ENCODE peak calls at places on chromosomes 6 and 20, in seven cellular contexts. One of them, this sample, is unnamed.

GRCh38 chr20:46551508-46552280 is 1.2 kb upstream of the OCSTAMP start:
- DNase-seq in tibial artery: no peak
- DNase-seq in sigmoid colon: no peak
- DNase-seq in RWPE2: no peak
- DNase-seq in A549: no peak
- DNase-seq in heart left ventricle: no peak
- DNase-seq in HepG2: peak
- DNase-seq in this sample: no peak

GRCh38 chr20:31821427-31821826 is 2.3 kb downstream of the MYLK2 start:
- DNase-seq in tibial artery: peak
- DNase-seq in sigmoid colon: peak
- DNase-seq in RWPE2: peak
- DNase-seq in A549: no peak
- DNase-seq in heart left ventricle: peak
- DNase-seq in HepG2: no peak
- DNase-seq in this sample: no peak

GRCh38 chr6:88855521-88856152 is 107.8 kb downstream of the RNGTT start:
- DNase-seq in tibial artery: no peak
- DNase-seq in sigmoid colon: no peak
- DNase-seq in RWPE2: no peak
- DNase-seq in A549: peak
- DNase-seq in heart left ventricle: no peak
- DNase-seq in HepG2: no peak
- DNase-seq in this sample: no peak

GRCh38 chr6:24761193-24761835 is 13.4 kb upstream of the GMNN start:
- DNase-seq in tibial artery: no peak
- DNase-seq in sigmoid colon: no peak
- DNase-seq in RWPE2: no peak
- DNase-seq in A549: no peak
- DNase-seq in heart left ventricle: no peak
- DNase-seq in HepG2: no peak
- DNase-seq in this sample: peak

GRCh38 chr20:49323622-49324238 is 45.9 kb upstream of the ZNFX1 start:
- DNase-seq in tibial artery: no peak
- DNase-seq in sigmoid colon: no peak
- DNase-seq in RWPE2: no peak
- DNase-seq in A549: peak
- DNase-seq in heart left ventricle: no peak
- DNase-seq in HepG2: peak
- DNase-seq in this sample: no peak

GRCh38 chr6:158233214-158233795 is 65.2 kb downstream of the GTF2H5 start:
- DNase-seq in tibial artery: no peak
- DNase-seq in sigmoid colon: no peak
- DNase-seq in RWPE2: no peak
- DNase-seq in A549: no peak
- DNase-seq in heart left ventricle: no peak
- DNase-seq in HepG2: peak
- DNase-seq in this sample: no peak

GRCh38 chr6:98875375-98875774 is 41.0 kb downstream of the POU3F2 start:
- DNase-seq in tibial artery: no peak
- DNase-seq in sigmoid colon: no peak
- DNase-seq in RWPE2: no peak
- DNase-seq in A549: no peak
- DNase-seq in heart left ventricle: no peak
- DNase-seq in HepG2: no peak
- DNase-seq in this sample: no peak

GRCh38 chr20:36606171-36607116 is 865 bp downstream of the RAB5IF start:
- DNase-seq in tibial artery: no peak
- DNase-seq in sigmoid colon: no peak
- DNase-seq in RWPE2: no peak
- DNase-seq in A549: peak
- DNase-seq in heart left ventricle: no peak
- DNase-seq in HepG2: peak
- DNase-seq in this sample: no peak

GRCh38 chr6:16873698-16874097 is 112.4 kb upstream of the ATXN1 start:
- DNase-seq in tibial artery: no peak
- DNase-seq in sigmoid colon: no peak
- DNase-seq in RWPE2: no peak
- DNase-seq in A549: no peak
- DNase-seq in heart left ventricle: no peak
- DNase-seq in HepG2: no peak
- DNase-seq in this sample: no peak

GRCh38 chr6:56359201-56359899 is 112.0 kb upstream of the COL21A1 start:
- DNase-seq in tibial artery: peak
- DNase-seq in sigmoid colon: peak
- DNase-seq in RWPE2: no peak
- DNase-seq in A549: peak
- DNase-seq in heart left ventricle: peak
- DNase-seq in HepG2: peak
- DNase-seq in this sample: no peak

GRCh38 chr6:130671119-130672104 is 155.8 kb upstream of the SMLR1 start:
- DNase-seq in tibial artery: no peak
- DNase-seq in sigmoid colon: peak
- DNase-seq in RWPE2: no peak
- DNase-seq in A549: no peak
- DNase-seq in heart left ventricle: peak
- DNase-seq in HepG2: no peak
- DNase-seq in this sample: peak

GRCh38 chr20:24608926-24609667 is 139.7 kb downstream of the SYNDIG1 start:
- DNase-seq in tibial artery: no peak
- DNase-seq in sigmoid colon: no peak
- DNase-seq in RWPE2: no peak
- DNase-seq in A549: no peak
- DNase-seq in heart left ventricle: no peak
- DNase-seq in HepG2: no peak
- DNase-seq in this sample: no peak

GRCh38 chr20:34350095-34350494 is 13.0 kb upstream of the ITCH start:
- DNase-seq in tibial artery: no peak
- DNase-seq in sigmoid colon: no peak
- DNase-seq in RWPE2: no peak
- DNase-seq in A549: no peak
- DNase-seq in heart left ventricle: no peak
- DNase-seq in HepG2: no peak
- DNase-seq in this sample: no peak

GRCh38 chr20:10316582-10316981 is 98.0 kb downstream of the SNAP25 start:
- DNase-seq in tibial artery: no peak
- DNase-seq in sigmoid colon: no peak
- DNase-seq in RWPE2: no peak
- DNase-seq in A549: peak
- DNase-seq in heart left ventricle: no peak
- DNase-seq in HepG2: peak
- DNase-seq in this sample: no peak

GRCh38 chr6:158642097-158642601 is 2.4 kb downstream of the DYNLT1 start:
- DNase-seq in tibial artery: peak
- DNase-seq in sigmoid colon: peak
- DNase-seq in RWPE2: peak
- DNase-seq in A549: no peak
- DNase-seq in heart left ventricle: peak
- DNase-seq in HepG2: no peak
- DNase-seq in this sample: no peak

GRCh38 chr20:51447097-51447764 is 95.3 kb downstream of the NFATC2 start:
- DNase-seq in tibial artery: peak
- DNase-seq in sigmoid colon: peak
- DNase-seq in RWPE2: peak
- DNase-seq in A549: peak
- DNase-seq in heart left ventricle: peak
- DNase-seq in HepG2: peak
- DNase-seq in this sample: peak

GRCh38 chr20:48725589-48725991 is 102.2 kb downstream of the PREX1 start:
- DNase-seq in tibial artery: no peak
- DNase-seq in sigmoid colon: peak
- DNase-seq in RWPE2: no peak
- DNase-seq in A549: peak
- DNase-seq in heart left ventricle: no peak
- DNase-seq in HepG2: no peak
- DNase-seq in this sample: no peak

GRCh38 chr6:42450314-42451145 is 1.2 kb downstream of the TRERF1 start:
- DNase-seq in tibial artery: no peak
- DNase-seq in sigmoid colon: no peak
- DNase-seq in RWPE2: no peak
- DNase-seq in A549: no peak
- DNase-seq in heart left ventricle: no peak
- DNase-seq in HepG2: no peak
- DNase-seq in this sample: no peak

GRCh38 chr20:35523298-35523888 is 6.1 kb downstream of the C20orf173 start:
- DNase-seq in tibial artery: no peak
- DNase-seq in sigmoid colon: no peak
- DNase-seq in RWPE2: no peak
- DNase-seq in A549: peak
- DNase-seq in heart left ventricle: no peak
- DNase-seq in HepG2: peak
- DNase-seq in this sample: no peak

GRCh38 chr6:147782302-147782701 is 273.8 kb downstream of the SAMD5 start:
- DNase-seq in tibial artery: no peak
- DNase-seq in sigmoid colon: no peak
- DNase-seq in RWPE2: no peak
- DNase-seq in A549: peak
- DNase-seq in heart left ventricle: no peak
- DNase-seq in HepG2: no peak
- DNase-seq in this sample: no peak

GRCh38 chr20:33518071-33518470 is 28.2 kb downstream of the CBFA2T2 start:
- DNase-seq in tibial artery: no peak
- DNase-seq in sigmoid colon: no peak
- DNase-seq in RWPE2: peak
- DNase-seq in A549: no peak
- DNase-seq in heart left ventricle: no peak
- DNase-seq in HepG2: no peak
- DNase-seq in this sample: no peak

GRCh38 chr20:46022411-46023147 is 6.4 kb upstream of the SLC12A5 start:
- DNase-seq in tibial artery: no peak
- DNase-seq in sigmoid colon: no peak
- DNase-seq in RWPE2: peak
- DNase-seq in A549: peak
- DNase-seq in heart left ventricle: peak
- DNase-seq in HepG2: peak
- DNase-seq in this sample: no peak

GRCh38 chr6:3325210-3325609 is 66.5 kb downstream of the PSMG4 start:
- DNase-seq in tibial artery: no peak
- DNase-seq in sigmoid colon: peak
- DNase-seq in RWPE2: no peak
- DNase-seq in A549: no peak
- DNase-seq in heart left ventricle: no peak
- DNase-seq in HepG2: no peak
- DNase-seq in this sample: no peak

GRCh38 chr20:44126445-44126844 is 60.5 kb downstream of the JPH2 start:
- DNase-seq in tibial artery: no peak
- DNase-seq in sigmoid colon: peak
- DNase-seq in RWPE2: peak
- DNase-seq in A549: no peak
- DNase-seq in heart left ventricle: no peak
- DNase-seq in HepG2: no peak
- DNase-seq in this sample: no peak

GRCh38 chr6:170186006-170186908 is 104.6 kb downstream of the DLL1 start:
- DNase-seq in tibial artery: no peak
- DNase-seq in sigmoid colon: no peak
- DNase-seq in RWPE2: no peak
- DNase-seq in A549: no peak
- DNase-seq in heart left ventricle: no peak
- DNase-seq in HepG2: no peak
- DNase-seq in this sample: no peak

GRCh38 chr6:46921731-46922130 is at the start of gene ADGRF5:
- DNase-seq in tibial artery: no peak
- DNase-seq in sigmoid colon: no peak
- DNase-seq in RWPE2: no peak
- DNase-seq in A549: no peak
- DNase-seq in heart left ventricle: peak
- DNase-seq in HepG2: no peak
- DNase-seq in this sample: no peak
- H3K27ac ChIP-seq in tibial artery: no peak
- H3K27ac ChIP-seq in sigmoid colon: peak
- H3K27ac ChIP-seq in RWPE2: no peak
- H3K27ac ChIP-seq in A549: no peak
- H3K27ac ChIP-seq in heart left ventricle: peak
- H3K27ac ChIP-seq in HepG2: no peak
- H3K27ac ChIP-seq in this sample: peak

DNA sequence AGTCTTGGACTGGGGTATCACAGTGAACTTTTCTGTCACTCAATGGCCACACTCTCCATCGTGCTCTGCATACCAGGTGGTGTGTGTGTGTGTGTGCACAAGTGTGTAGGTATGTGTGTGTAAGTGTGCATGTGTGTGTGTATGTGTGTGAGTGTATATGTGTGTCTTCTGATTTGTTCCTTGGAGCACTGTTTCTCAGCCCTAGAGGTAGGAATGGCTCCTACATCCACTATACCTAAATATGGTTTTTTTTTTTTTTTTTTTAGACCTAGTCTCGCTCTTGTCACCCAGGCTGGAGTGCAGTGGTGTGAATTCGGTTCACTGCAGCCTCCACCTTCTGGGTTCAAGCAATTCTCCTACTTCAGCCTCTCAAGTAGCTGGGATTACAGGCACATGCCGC is 236.6 kb downstream of the PHF3 start:
- DNase-seq in tibial artery: no peak
- DNase-seq in sigmoid colon: no peak
- DNase-seq in RWPE2: no peak
- DNase-seq in A549: peak
- DNase-seq in heart left ventricle: no peak
- DNase-seq in HepG2: no peak
- DNase-seq in this sample: no peak
- TF ChIP-seq CTCF in tibial artery: no peak
- TF ChIP-seq CTCF in sigmoid colon: no peak
- TF ChIP-seq CTCF in RWPE2: no peak
- TF ChIP-seq CTCF in A549: no peak
- TF ChIP-seq CTCF in heart left ventricle: no peak
- TF ChIP-seq CTCF in HepG2: no peak
- TF ChIP-seq CTCF in this sample: no peak

GRCh38 chr20:52993091-52993490 is 20.9 kb downstream of the TSHZ2 start:
- DNase-seq in tibial artery: no peak
- DNase-seq in sigmoid colon: no peak
- DNase-seq in RWPE2: no peak
- DNase-seq in A549: no peak
- DNase-seq in heart left ventricle: no peak
- DNase-seq in HepG2: no peak
- DNase-seq in this sample: no peak
- H3K27ac ChIP-seq in tibial artery: no peak
- H3K27ac ChIP-seq in sigmoid colon: peak
- H3K27ac ChIP-seq in RWPE2: no peak
- H3K27ac ChIP-seq in A549: no peak
- H3K27ac ChIP-seq in heart left ventricle: peak
- H3K27ac ChIP-seq in HepG2: no peak
- H3K27ac ChIP-seq in this sample: no peak

DNA sequence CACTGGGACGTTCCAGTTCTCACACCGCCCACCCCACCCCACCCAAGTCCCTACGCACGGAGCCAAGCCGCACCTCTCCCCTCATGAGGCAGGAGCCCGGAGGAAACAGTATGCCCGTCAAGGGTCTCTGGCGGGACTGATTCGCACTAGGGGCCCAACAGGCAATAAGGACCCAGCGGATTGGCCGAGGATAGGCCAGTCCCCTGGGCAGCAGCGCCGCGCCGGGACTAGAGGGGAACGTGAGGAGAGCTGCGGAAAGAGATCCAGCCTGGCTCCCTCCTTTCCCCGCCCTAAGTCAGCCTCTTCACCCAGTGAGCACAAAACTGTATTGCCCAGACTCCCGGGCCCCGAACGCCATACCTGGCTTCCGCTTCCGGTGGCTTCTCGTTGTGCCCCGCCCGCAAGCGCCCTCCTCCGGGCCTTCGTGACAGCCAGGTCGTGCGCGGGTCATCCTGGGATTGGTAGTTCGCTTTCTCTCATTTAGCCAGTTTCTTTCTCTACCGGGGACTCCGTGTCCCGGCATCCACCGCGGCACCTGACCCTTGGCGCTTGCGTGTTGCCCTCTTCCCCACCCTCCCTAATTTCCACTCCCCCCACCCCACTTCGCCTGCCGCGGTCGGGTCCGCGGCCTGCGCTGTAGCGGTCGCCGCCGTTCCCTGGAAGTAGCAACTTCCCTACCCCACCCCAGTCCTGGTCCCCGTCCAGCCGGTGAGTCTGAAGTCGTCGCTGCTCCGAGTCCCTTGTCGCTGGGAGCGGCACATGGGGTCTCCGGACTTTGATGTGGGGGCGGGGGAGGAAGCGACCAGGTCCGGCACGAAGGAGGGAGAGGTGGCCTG is at the start of gene CSNK2B:
- DNase-seq in tibial artery: peak
- DNase-seq in sigmoid colon: peak
- DNase-seq in RWPE2: peak
- DNase-seq in A549: peak
- DNase-seq in heart left ventricle: peak
- DNase-seq in HepG2: peak
- DNase-seq in this sample: peak
- TF ChIP-seq CTCF in tibial artery: no peak
- TF ChIP-seq CTCF in sigmoid colon: no peak
- TF ChIP-seq CTCF in RWPE2: no peak
- TF ChIP-seq CTCF in A549: no peak
- TF ChIP-seq CTCF in heart left ventricle: no peak
- TF ChIP-seq CTCF in HepG2: peak
- TF ChIP-seq CTCF in this sample: no peak